ENCODE peak calls at places on chromosomes 12 and 14, in eight cellular contexts. C is IMR-90, Q is A549, M is HCT116, R is right lobe of liver, E is upper lobe of left lung, K is GM12878, B is heart left ventricle. N is an unnamed sample. For H3K4me1, the result is how much of the 10 kb centered on the place peaks cover.

GRCh38 chr14:55514819-55515470 is 65.1 kb upstream of the KTN1 start:
- ATAC-seq in C (peak), Q (no peak), M (peak), R (no peak), E (no peak), K (no peak), B (no peak), N (no peak)

GRCh38 chr14:102063808-102064429 is 22.9 kb downstream of the HSP90AA1 start:
- ATAC-seq in C (no peak), Q (no peak), M (no peak), R (no peak), E (peak), K (no peak), B (no peak), N (no peak)

GRCh38 chr12:26748741-26749431 is 84.1 kb downstream of the ITPR2 start:
- ATAC-seq in C (peak), Q (no peak), M (no peak), R (no peak), E (no peak), K (peak), B (no peak), N (no peak)

GRCh38 chr12:132632521-132633228 is 14.1 kb downstream of the P2RX2 start:
- ATAC-seq in C (no peak), Q (no peak), M (no peak), R (no peak), E (no peak), K (no peak), B (no peak), N (no peak)

GRCh38 chr12:60752589-60752988 is 1156.8 kb downstream of the SLC16A7 start:
- ATAC-seq in C (no peak), Q (no peak), M (no peak), R (no peak), E (no peak), K (peak), B (no peak), N (no peak)

GRCh38 chr12:23810327-23810902 is 139.1 kb downstream of the SOX5 start:
- ATAC-seq in C (no peak), Q (no peak), M (no peak), R (no peak), E (no peak), K (peak), B (no peak), N (no peak)

GRCh38 chr12:99043319-99043914 is 398.3 kb downstream of the APAF1 start:
- ATAC-seq in C (peak), Q (peak), M (peak), R (peak), E (peak), K (peak), B (no peak), N (no peak)

GRCh38 chr12:118103231-118103600 is 595 bp downstream of the VSIG10 start:
- ATAC-seq in C (no peak), Q (peak), M (no peak), R (peak), E (peak), K (peak), B (peak), N (no peak)

GRCh38 chr12:44930972-44931600 is 55.0 kb upstream of the NELL2 start:
- ATAC-seq in C (peak), Q (peak), M (peak), R (peak), E (peak), K (peak), B (no peak), N (no peak)

GRCh38 chr12:110733089-110733715 is 9.5 kb downstream of the PPP1CC start:
- ATAC-seq in C (peak), Q (no peak), M (no peak), R (peak), E (no peak), K (no peak), B (no peak), N (no peak)

GRCh38 chr12:55624056-55624455 is 12.6 kb upstream of the OR10P1 start:
- ATAC-seq in C (no peak), Q (no peak), M (no peak), R (no peak), E (no peak), K (peak), B (no peak), N (no peak)

GRCh38 chr12:119679081-119679480 is 11.1 kb downstream of the PRKAB1 start:
- ATAC-seq in C (no peak), Q (no peak), M (no peak), R (peak), E (no peak), K (no peak), B (no peak), N (no peak)

GRCh38 chr12:119681953-119682352 is 14.0 kb downstream of the PRKAB1 start:
- ATAC-seq in C (no peak), Q (no peak), M (no peak), R (no peak), E (no peak), K (peak), B (no peak), N (no peak)

GRCh38 chr12:119681139-119681538 is 13.2 kb downstream of the PRKAB1 start:
- ATAC-seq in C (no peak), Q (no peak), M (no peak), R (no peak), E (no peak), K (no peak), B (no peak), N (no peak)

GRCh38 chr12:119678459-119678858 is 10.5 kb downstream of the PRKAB1 start:
- ATAC-seq in C (no peak), Q (no peak), M (no peak), R (no peak), E (no peak), K (no peak), B (no peak), N (no peak)

DNA sequence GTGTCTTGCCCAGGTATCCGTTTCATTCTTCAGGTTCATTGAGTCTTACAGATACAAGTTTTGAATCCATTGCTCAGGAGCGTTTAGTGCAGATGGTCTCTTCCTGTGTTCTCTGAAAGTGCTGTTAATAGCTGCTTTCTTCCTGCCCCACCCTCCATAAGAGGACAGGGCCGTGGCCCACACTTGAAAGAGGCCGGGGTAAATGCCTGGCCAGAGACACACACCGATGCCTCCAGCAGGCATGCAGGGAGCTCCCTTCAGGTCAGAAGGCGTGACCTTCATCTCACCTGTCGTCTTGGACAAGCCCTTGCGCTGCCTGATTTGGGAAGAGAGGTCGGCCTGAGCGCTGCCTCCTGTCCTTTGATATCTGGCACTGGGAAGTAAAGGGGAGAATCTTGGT is 11.6 kb downstream of the PRKAB1 start:
- ATAC-seq in C (no peak), Q (no peak), M (no peak), R (no peak), E (no peak), K (no peak), B (no peak), N (no peak)
- H3K4me1 ChIP-seq in C (under half), Q (under half), M (under half), R (half or more), E (under half), K (under half), B (under half), N (under half)

GRCh38 chr14:100439781-100440180 is 116.6 kb downstream of the SLC25A47 start:
- ATAC-seq in C (peak), Q (peak), M (peak), R (no peak), E (peak), K (no peak), B (no peak), N (peak)
- H3K4me3 ChIP-seq in C (no peak), Q (no peak), M (no peak), R (no peak), E (no peak), K (no peak), B (no peak), N (no peak)

GRCh38 chr12:93018610-93019009 is 89.5 kb upstream of the EEA1 start:
- ATAC-seq in C (no peak), Q (no peak), M (no peak), R (peak), E (no peak), K (no peak), B (no peak), N (no peak)
- TF ChIP-seq POLR2A in C (no peak), Q (no peak), M (no peak), R (no peak), E (no peak), K (no peak), B (no peak), N (no peak)

GRCh38 chr12:52200783-52201519 is 9.1 kb upstream of the KRT80 start:
- ATAC-seq in C (no peak), Q (no peak), M (no peak), R (no peak), E (no peak), K (no peak), B (no peak), N (no peak)

GRCh38 chr12:52197371-52198231 is 5.8 kb upstream of the KRT80 start:
- ATAC-seq in C (no peak), Q (no peak), M (no peak), R (peak), E (peak), K (no peak), B (peak), N (peak)

GRCh38 chr12:52198454-52199215 is 6.8 kb upstream of the KRT80 start:
- ATAC-seq in C (no peak), Q (no peak), M (no peak), R (peak), E (peak), K (no peak), B (peak), N (peak)

GRCh38 chr12:52200086-52200782 is 8.4 kb upstream of the KRT80 start:
- ATAC-seq in C (no peak), Q (peak), M (no peak), R (no peak), E (no peak), K (no peak), B (no peak), N (no peak)

DNA sequence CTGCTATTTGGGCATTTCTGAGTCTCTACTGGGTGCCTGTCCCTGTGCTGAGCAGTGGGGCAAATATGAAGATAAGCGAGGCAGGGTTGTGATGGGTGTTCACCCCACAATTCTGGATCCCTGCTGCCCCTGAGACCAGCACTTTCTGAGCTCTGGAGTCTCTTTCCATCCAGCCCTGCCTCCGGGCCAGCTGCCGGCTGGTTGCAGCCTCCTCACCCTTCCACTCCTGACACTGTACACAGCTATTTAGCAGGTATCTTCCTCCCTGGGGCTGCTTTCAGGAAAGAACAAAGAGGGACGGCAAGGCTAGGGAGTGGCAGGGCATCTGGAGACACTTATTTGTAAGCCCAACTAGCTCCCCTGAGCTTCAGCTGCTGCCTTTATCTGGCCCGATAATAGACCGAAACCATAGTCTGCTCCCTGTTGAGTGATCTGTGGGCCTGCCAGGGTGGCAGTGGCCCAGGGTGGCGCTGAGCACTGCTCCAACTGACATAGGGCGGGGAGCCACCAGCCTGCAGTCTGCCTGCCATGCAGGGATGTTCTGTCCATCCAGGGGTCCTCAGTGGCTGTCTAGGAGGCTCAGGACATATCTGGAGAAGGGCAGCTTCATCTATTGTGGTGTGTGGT is 7.6 kb upstream of the KRT80 start:
- ATAC-seq in C (no peak), Q (no peak), M (no peak), R (no peak), E (no peak), K (no peak), B (peak), N (no peak)
- H3K4me1 ChIP-seq in C (under half), Q (half or more), M (under half), R (under half), E (under half), K (under half), B (under half), N (under half)

GRCh38 chr12:106192659-106193403 is 54.1 kb upstream of the NUAK1 start:
- ATAC-seq in C (no peak), Q (no peak), M (peak), R (no peak), E (no peak), K (no peak), B (no peak), N (no peak)

GRCh38 chr12:106189341-106189740 is 50.6 kb upstream of the NUAK1 start:
- ATAC-seq in C (no peak), Q (peak), M (peak), R (no peak), E (no peak), K (no peak), B (no peak), N (no peak)

GRCh38 chr12:106195638-106196037 is 52.2 kb downstream of the CKAP4 start:
- ATAC-seq in C (peak), Q (no peak), M (no peak), R (peak), E (peak), K (no peak), B (peak), N (peak)

GRCh38 chr12:106194351-106194750 is 53.5 kb downstream of the CKAP4 start:
- ATAC-seq in C (no peak), Q (no peak), M (no peak), R (no peak), E (no peak), K (no peak), B (no peak), N (no peak)

DNA sequence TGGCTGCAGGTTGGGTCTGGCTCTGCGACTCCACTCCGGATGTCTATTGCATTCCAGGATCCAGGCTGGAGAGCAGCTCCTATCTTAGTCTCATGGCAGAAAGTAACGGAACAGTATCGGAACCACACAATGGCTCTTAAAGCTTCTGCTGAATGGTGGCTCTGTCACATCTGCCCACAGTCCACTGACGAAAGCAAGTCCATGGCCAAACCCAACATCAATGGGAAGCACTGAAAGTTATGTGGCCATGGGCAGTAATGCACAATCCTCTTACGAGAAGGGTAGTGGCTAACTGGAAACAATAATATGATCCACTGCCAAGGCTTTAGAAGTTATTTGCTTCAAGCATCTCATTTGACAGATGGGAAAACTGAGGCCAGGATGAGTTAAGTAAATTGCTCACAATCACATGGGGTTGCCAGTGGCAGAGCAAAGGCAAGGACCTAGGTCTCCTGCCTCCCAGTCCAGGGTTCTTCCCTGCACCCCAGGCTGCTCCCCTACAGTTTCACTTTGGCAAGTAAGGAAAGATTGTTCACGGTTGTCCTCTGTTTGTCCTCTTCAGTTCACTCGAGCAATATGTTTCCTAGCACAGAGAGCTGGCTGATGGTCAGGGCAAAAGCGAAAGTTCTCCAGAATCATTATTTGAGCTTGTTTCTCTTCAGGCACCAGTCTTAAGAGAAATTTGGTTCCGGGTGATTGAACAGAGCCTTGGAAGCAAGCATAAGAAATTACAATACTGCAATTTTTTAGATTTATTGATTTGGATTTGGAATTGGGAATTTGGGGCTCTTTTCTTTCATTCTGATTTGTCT is 54.2 kb downstream of the CKAP4 start:
- ATAC-seq in C (no peak), Q (no peak), M (no peak), R (peak), E (no peak), K (no peak), B (no peak), N (no peak)
- H3K4me3 ChIP-seq in C (no peak), Q (no peak), M (no peak), R (no peak), E (no peak), K (no peak), B (no peak), N (no peak)

GRCh38 chr12:11958216-11959091 is 112.3 kb upstream of the BCL2L14 start:
- ATAC-seq in C (peak), Q (peak), M (peak), R (no peak), E (no peak), K (peak), B (no peak), N (no peak)
- TF ChIP-seq POLR2A in C (no peak), Q (no peak), M (no peak), R (no peak), E (no peak), K (no peak), B (no peak), N (no peak)

GRCh38 chr14:68402525-68403101 is 390.3 kb downstream of the ZFP36L1 start:
- ATAC-seq in C (no peak), Q (no peak), M (no peak), R (peak), E (no peak), K (peak), B (peak), N (no peak)

GRCh38 chr14:68399971-68400370 is 392.9 kb downstream of the ZFP36L1 start:
- ATAC-seq in C (no peak), Q (no peak), M (no peak), R (no peak), E (no peak), K (no peak), B (no peak), N (no peak)

GRCh38 chr14:68401320-68401719 is 391.5 kb downstream of the ZFP36L1 start:
- ATAC-seq in C (peak), Q (no peak), M (no peak), R (no peak), E (no peak), K (no peak), B (no peak), N (peak)

GRCh38 chr14:68403191-68403781 is 389.6 kb downstream of the ZFP36L1 start:
- ATAC-seq in C (no peak), Q (no peak), M (no peak), R (peak), E (peak), K (peak), B (peak), N (no peak)

DNA sequence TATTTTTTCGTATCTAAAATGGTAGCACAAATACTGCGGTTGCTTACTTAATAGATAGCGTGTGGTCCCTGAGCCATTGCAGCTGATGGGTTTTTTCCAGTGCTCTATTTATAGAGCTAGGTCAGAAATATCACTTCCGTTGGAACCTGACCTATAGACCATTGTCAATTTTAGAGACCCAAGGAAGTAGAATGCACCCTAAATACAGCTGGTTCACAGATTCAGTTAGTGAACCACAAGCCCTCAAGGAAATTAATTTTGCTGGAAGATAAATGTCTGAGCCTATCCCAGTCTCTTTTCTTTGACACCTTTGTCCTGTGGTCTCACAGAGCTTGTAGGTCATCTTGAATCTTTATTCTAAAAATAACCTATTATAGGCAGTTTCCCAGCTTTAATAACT is 391.0 kb downstream of the ZFP36L1 start:
- ATAC-seq in C (no peak), Q (no peak), M (no peak), R (no peak), E (no peak), K (peak), B (peak), N (no peak)
- H3K4me1 ChIP-seq in C (under half), Q (under half), M (under half), R (under half), E (half or more), K (half or more), B (under half), N (under half)

DNA sequence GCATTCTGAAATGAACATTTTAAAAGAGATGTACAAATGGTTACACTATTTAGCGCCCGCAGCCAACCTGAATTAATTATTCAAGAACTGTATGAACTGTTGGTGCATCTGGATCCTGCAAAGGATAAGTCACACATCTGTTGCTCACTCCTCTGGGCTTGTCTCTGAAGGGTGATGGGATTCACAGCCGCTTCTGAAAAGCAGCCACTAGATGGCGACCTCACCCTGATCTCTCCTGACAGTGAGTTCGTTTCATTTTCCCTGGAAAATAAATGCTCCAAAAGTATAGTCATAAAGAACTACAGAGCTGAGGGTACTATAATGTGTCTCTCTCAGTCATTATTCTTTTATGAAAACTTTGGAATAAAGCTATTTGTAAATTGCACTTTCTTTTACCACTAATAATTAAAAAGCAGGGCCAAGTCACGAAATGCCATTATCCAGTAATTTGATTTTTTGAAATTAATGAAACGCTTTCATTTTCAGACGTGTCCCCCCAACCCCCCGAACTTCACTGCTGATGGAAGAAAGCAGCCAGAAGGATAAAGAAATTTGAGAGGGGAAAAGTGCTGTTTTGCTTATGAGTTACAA is 789.6 kb downstream of the NRXN3 start:
- ATAC-seq in C (peak), Q (peak), M (peak), R (peak), E (peak), K (peak), B (peak), N (peak)
- H3K4me3 ChIP-seq in C (no peak), Q (no peak), M (no peak), R (no peak), E (no peak), K (no peak), B (peak), N (peak)

GRCh38 chr12:12696562-12697383 is 790 bp upstream of the GPR19 start:
- ATAC-seq in C (peak), Q (peak), M (peak), R (peak), E (peak), K (peak), B (peak), N (peak)
- TF ChIP-seq POLR2A in C (peak), Q (peak), M (peak), R (peak), E (no peak), K (peak), B (peak), N (no peak)

N was measured in gastroesophageal sphincter.